ENCODE peak calls at places on chromosomes 3 and 15, in seven cellular contexts. K is H9, S is mesenchymal stem cell, R is IMR-90, E is mesendoderm, O is trophoblast cell, N is H1. W is an unnamed sample. For H3K4me1, the result is how much of the 10 kb centered on the place peaks cover.

GRCh38 chr15:73388256-73388781 is 19.6 kb upstream of the HCN4 start:
- DNase-seq in R (peak), E (peak), O (no peak), K (peak), S (peak), N (no peak), W (no peak)

GRCh38 chr3:196643761-196644160 is 4.3 kb downstream of the NRROS start:
- DNase-seq in O (no peak), K (no peak), R (no peak), N (no peak), S (no peak), E (no peak), W (no peak)

GRCh38 chr3:69647710-69648109 is 91.6 kb upstream of the MITF start:
- DNase-seq in E (no peak), O (no peak), N (no peak), K (no peak), S (no peak), R (no peak), W (no peak)

GRCh38 chr3:86990171-86990733 is 697 bp downstream of the VGLL3 start:
- DNase-seq in R (peak), K (peak), E (peak), O (peak), N (peak), S (peak), W (no peak)

GRCh38 chr3:61601831-61602230 is 40.5 kb downstream of the PTPRG start:
- DNase-seq in E (no peak), K (no peak), O (peak), R (peak), N (no peak), S (peak), W (no peak)

GRCh38 chr3:51717446-51717845 is 10.6 kb downstream of the GRM2 start:
- DNase-seq in N (no peak), K (no peak), S (no peak), R (no peak), O (no peak), E (no peak), W (no peak)

GRCh38 chr3:45741742-45742141 is 52.5 kb downstream of the SACM1L start:
- DNase-seq in N (no peak), R (no peak), O (no peak), E (no peak), S (no peak), K (no peak), W (no peak)

GRCh38 chr3:14775011-14775410 is 43.8 kb upstream of the FGD5 start:
- DNase-seq in S (no peak), E (no peak), O (no peak), K (no peak), R (no peak), N (no peak), W (no peak)

GRCh38 chr3:140147965-140148490 is 213.0 kb downstream of the CLSTN2 start:
- DNase-seq in S (no peak), E (no peak), K (no peak), N (no peak), O (no peak), R (no peak), W (no peak)

GRCh38 chr3:141331370-141332318 is 36.7 kb upstream of the ZBTB38 start:
- DNase-seq in E (no peak), S (peak), K (no peak), O (peak), N (no peak), R (peak), W (no peak)

GRCh38 chr3:152346058-152346457 is 77.3 kb downstream of the MBNL1 start:
- DNase-seq in R (no peak), K (no peak), O (no peak), S (no peak), E (no peak), N (no peak), W (no peak)

GRCh38 chr3:140762751-140763150 is 84.9 kb downstream of the TRIM42 start:
- DNase-seq in N (no peak), R (no peak), S (no peak), O (no peak), K (no peak), E (no peak), W (no peak)

DNA sequence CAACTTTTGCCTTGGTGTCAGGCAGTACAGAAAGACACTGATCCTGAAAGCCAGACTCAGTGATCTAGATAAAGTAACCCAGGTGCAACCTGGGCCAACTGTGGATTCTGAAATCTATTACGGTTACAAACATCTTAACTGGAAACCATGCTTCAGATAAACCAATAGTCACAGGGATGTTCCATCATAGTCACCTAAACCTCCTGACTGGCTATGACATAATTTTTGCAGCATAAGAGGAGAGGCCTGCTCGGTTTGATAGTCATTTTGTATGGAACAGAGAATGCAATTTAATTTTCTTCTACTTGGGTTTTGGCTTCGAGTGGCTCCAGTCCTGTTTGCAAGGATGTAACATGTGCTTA is 3.7 kb downstream of the SLCO3A1 start:
- DNase-seq in R (no peak), O (no peak), K (no peak), S (no peak), E (no peak), N (no peak), W (no peak)
- H3K4me1 ChIP-seq in R (under half), O (under half), K (under half), S (under half), E (under half), N (under half), W (under half)

GRCh38 chr3:97917813-97918536 is 54.3 kb downstream of the RIOX2 start:
- DNase-seq in K (no peak), N (no peak), S (peak), E (no peak), R (peak), O (peak), W (no peak)

GRCh38 chr3:97911459-97911858 is 60.8 kb downstream of the RIOX2 start:
- DNase-seq in O (no peak), S (no peak), E (no peak), R (no peak), K (no peak), N (no peak), W (no peak)

GRCh38 chr3:97910931-97911351 is 61.3 kb downstream of the RIOX2 start:
- DNase-seq in O (peak), K (no peak), R (no peak), N (no peak), E (peak), S (peak), W (no peak)

GRCh38 chr3:97916576-97916975 is 55.7 kb downstream of the RIOX2 start:
- DNase-seq in S (no peak), O (no peak), E (no peak), K (no peak), R (no peak), N (no peak), W (no peak)

GRCh38 chr3:97914390-97914789 is 57.8 kb downstream of the RIOX2 start:
- DNase-seq in K (no peak), S (no peak), O (peak), R (peak), N (no peak), E (peak), W (no peak)
- H3K4me2 ChIP-seq in K (no peak), S (no peak), O (no peak), R (no peak), N (no peak), E (no peak), W (no peak)

GRCh38 chr3:184236033-184236410 is 6.6 kb downstream of the VWA5B2 start:
- DNase-seq in R (no peak), O (no peak), E (peak), S (no peak), N (no peak), K (no peak), W (no peak)

GRCh38 chr3:184236636-184237035 is 7.3 kb downstream of the VWA5B2 start:
- DNase-seq in N (no peak), O (no peak), K (no peak), E (no peak), R (no peak), S (no peak), W (no peak)

GRCh38 chr3:184234224-184234623 is 4.8 kb downstream of the VWA5B2 start:
- DNase-seq in N (no peak), S (peak), E (no peak), K (no peak), O (no peak), R (peak), W (no peak)

GRCh38 chr3:184234671-184235380 is 5.4 kb downstream of the VWA5B2 start:
- DNase-seq in N (no peak), S (no peak), E (no peak), R (no peak), K (no peak), O (no peak), W (no peak)

GRCh38 chr3:184235381-184236032 is 6.1 kb downstream of the VWA5B2 start:
- DNase-seq in R (no peak), S (no peak), N (no peak), E (no peak), K (no peak), O (no peak), W (no peak)
- H3K23ac ChIP-seq in R (no peak), S (no peak), N (no peak), E (no peak), K (no peak), O (no peak), W (no peak)

GRCh38 chr3:32500225-32500624 is 2.4 kb downstream of the CMTM6 start:
- DNase-seq in N (no peak), K (no peak), S (no peak), O (no peak), E (no peak), R (peak), W (no peak)
- H3K4me1 ChIP-seq in N (under half), K (under half), S (under half), O (under half), E (under half), R (under half), W (under half)